ENCODE peak calls at places on chromosomes 7 and 10, in six cellular contexts. One of them, this sample, is unnamed.

GRCh38 chr10:106547047-106547635 is 617.4 kb downstream of the SORCS1 start:
- DNase-seq in left lobe of liver: no peak
- DNase-seq in RWPE1: no peak
- DNase-seq in activated naive CD4-positive, alpha-beta T cell treated with anti-CD3 and anti-CD28 coated beads, Interleukin-2, amount 10 ng/mL, durations not matched to agents 7 days and 5 days: no peak
- DNase-seq in stimulated activated CD4-positive, alpha-beta T cell treated with anti-CD3 and anti-CD28 coated beads, Interleukin-2, amount 100 ng/mL, for 48 hours: no peak
- DNase-seq in mesothelial cell of epicardium: no peak
- DNase-seq in this sample: no peak

GRCh38 chr10:16910795-16911164 is 93.6 kb upstream of the RSU1 start:
- DNase-seq in left lobe of liver: no peak
- DNase-seq in RWPE1: no peak
- DNase-seq in activated naive CD4-positive, alpha-beta T cell treated with anti-CD3 and anti-CD28 coated beads, Interleukin-2, amount 10 ng/mL, durations not matched to agents 7 days and 5 days: no peak
- DNase-seq in stimulated activated CD4-positive, alpha-beta T cell treated with anti-CD3 and anti-CD28 coated beads, Interleukin-2, amount 100 ng/mL, for 48 hours: no peak
- DNase-seq in mesothelial cell of epicardium: no peak
- DNase-seq in this sample: no peak

GRCh38 chr7:1050956-1051690 is 6.8 kb downstream of the GPR146 start:
- DNase-seq in left lobe of liver: no peak
- DNase-seq in RWPE1: no peak
- DNase-seq in activated naive CD4-positive, alpha-beta T cell treated with anti-CD3 and anti-CD28 coated beads, Interleukin-2, amount 10 ng/mL, durations not matched to agents 7 days and 5 days: no peak
- DNase-seq in stimulated activated CD4-positive, alpha-beta T cell treated with anti-CD3 and anti-CD28 coated beads, Interleukin-2, amount 100 ng/mL, for 48 hours: no peak
- DNase-seq in mesothelial cell of epicardium: no peak
- DNase-seq in this sample: no peak

GRCh38 chr10:48551796-48552591 is 52.9 kb downstream of the ARHGAP22 start:
- DNase-seq in left lobe of liver: no peak
- DNase-seq in RWPE1: peak; percentile 64
- DNase-seq in activated naive CD4-positive, alpha-beta T cell treated with anti-CD3 and anti-CD28 coated beads, Interleukin-2, amount 10 ng/mL, durations not matched to agents 7 days and 5 days: peak; percentile 43
- DNase-seq in stimulated activated CD4-positive, alpha-beta T cell treated with anti-CD3 and anti-CD28 coated beads, Interleukin-2, amount 100 ng/mL, for 48 hours: peak; percentile 6
- DNase-seq in mesothelial cell of epicardium: no peak
- DNase-seq in this sample: no peak

GRCh38 chr7:90210475-90210874 is 1.1 kb upstream of the STEAP2 start:
- DNase-seq in left lobe of liver: no peak
- DNase-seq in RWPE1: no peak
- DNase-seq in activated naive CD4-positive, alpha-beta T cell treated with anti-CD3 and anti-CD28 coated beads, Interleukin-2, amount 10 ng/mL, durations not matched to agents 7 days and 5 days: no peak
- DNase-seq in stimulated activated CD4-positive, alpha-beta T cell treated with anti-CD3 and anti-CD28 coated beads, Interleukin-2, amount 100 ng/mL, for 48 hours: no peak
- DNase-seq in mesothelial cell of epicardium: no peak
- DNase-seq in this sample: no peak

GRCh38 chr7:137871173-137871915 is 24.6 kb upstream of the DGKI start:
- DNase-seq in left lobe of liver: no peak
- DNase-seq in RWPE1: no peak
- DNase-seq in activated naive CD4-positive, alpha-beta T cell treated with anti-CD3 and anti-CD28 coated beads, Interleukin-2, amount 10 ng/mL, durations not matched to agents 7 days and 5 days: no peak
- DNase-seq in stimulated activated CD4-positive, alpha-beta T cell treated with anti-CD3 and anti-CD28 coated beads, Interleukin-2, amount 100 ng/mL, for 48 hours: no peak
- DNase-seq in mesothelial cell of epicardium: no peak
- DNase-seq in this sample: no peak

GRCh38 chr10:86665868-86666267 is 2.4 kb upstream of the LDB3 start:
- DNase-seq in left lobe of liver: no peak
- DNase-seq in RWPE1: no peak
- DNase-seq in activated naive CD4-positive, alpha-beta T cell treated with anti-CD3 and anti-CD28 coated beads, Interleukin-2, amount 10 ng/mL, durations not matched to agents 7 days and 5 days: no peak
- DNase-seq in stimulated activated CD4-positive, alpha-beta T cell treated with anti-CD3 and anti-CD28 coated beads, Interleukin-2, amount 100 ng/mL, for 48 hours: no peak
- DNase-seq in mesothelial cell of epicardium: no peak
- DNase-seq in this sample: no peak

GRCh38 chr10:23604613-23605012 is 165.7 kb downstream of the OTUD1 start:
- DNase-seq in left lobe of liver: no peak
- DNase-seq in RWPE1: no peak
- DNase-seq in activated naive CD4-positive, alpha-beta T cell treated with anti-CD3 and anti-CD28 coated beads, Interleukin-2, amount 10 ng/mL, durations not matched to agents 7 days and 5 days: no peak
- DNase-seq in stimulated activated CD4-positive, alpha-beta T cell treated with anti-CD3 and anti-CD28 coated beads, Interleukin-2, amount 100 ng/mL, for 48 hours: no peak
- DNase-seq in mesothelial cell of epicardium: no peak
- DNase-seq in this sample: no peak

GRCh38 chr10:132885451-132886210 is 56.7 kb downstream of the CFAP46 start:
- DNase-seq in left lobe of liver: no peak
- DNase-seq in RWPE1: no peak
- DNase-seq in activated naive CD4-positive, alpha-beta T cell treated with anti-CD3 and anti-CD28 coated beads, Interleukin-2, amount 10 ng/mL, durations not matched to agents 7 days and 5 days: peak; percentile 15
- DNase-seq in stimulated activated CD4-positive, alpha-beta T cell treated with anti-CD3 and anti-CD28 coated beads, Interleukin-2, amount 100 ng/mL, for 48 hours: no peak
- DNase-seq in mesothelial cell of epicardium: peak; percentile 17
- DNase-seq in this sample: peak; percentile 61

GRCh38 chr10:43867667-43868361 is 219.1 kb upstream of the ZNF32 start:
- DNase-seq in left lobe of liver: no peak
- DNase-seq in RWPE1: peak; percentile 12
- DNase-seq in activated naive CD4-positive, alpha-beta T cell treated with anti-CD3 and anti-CD28 coated beads, Interleukin-2, amount 10 ng/mL, durations not matched to agents 7 days and 5 days: no peak
- DNase-seq in stimulated activated CD4-positive, alpha-beta T cell treated with anti-CD3 and anti-CD28 coated beads, Interleukin-2, amount 100 ng/mL, for 48 hours: no peak
- DNase-seq in mesothelial cell of epicardium: no peak
- DNase-seq in this sample: no peak

GRCh38 chr10:61757525-61758397 is 95.0 kb downstream of the CABCOCO1 start:
- DNase-seq in left lobe of liver: no peak
- DNase-seq in RWPE1: no peak
- DNase-seq in activated naive CD4-positive, alpha-beta T cell treated with anti-CD3 and anti-CD28 coated beads, Interleukin-2, amount 10 ng/mL, durations not matched to agents 7 days and 5 days: no peak
- DNase-seq in stimulated activated CD4-positive, alpha-beta T cell treated with anti-CD3 and anti-CD28 coated beads, Interleukin-2, amount 100 ng/mL, for 48 hours: no peak
- DNase-seq in mesothelial cell of epicardium: no peak
- DNase-seq in this sample: no peak

GRCh38 chr10:109875828-109876821 is 47.2 kb downstream of the XPNPEP1 start:
- DNase-seq in left lobe of liver: no peak
- DNase-seq in RWPE1: no peak
- DNase-seq in activated naive CD4-positive, alpha-beta T cell treated with anti-CD3 and anti-CD28 coated beads, Interleukin-2, amount 10 ng/mL, durations not matched to agents 7 days and 5 days: no peak
- DNase-seq in stimulated activated CD4-positive, alpha-beta T cell treated with anti-CD3 and anti-CD28 coated beads, Interleukin-2, amount 100 ng/mL, for 48 hours: no peak
- DNase-seq in mesothelial cell of epicardium: no peak
- DNase-seq in this sample: no peak

GRCh38 chr10:116687633-116688032 is 54.7 kb downstream of the HSPA12A start:
- DNase-seq in left lobe of liver: no peak
- DNase-seq in RWPE1: no peak
- DNase-seq in activated naive CD4-positive, alpha-beta T cell treated with anti-CD3 and anti-CD28 coated beads, Interleukin-2, amount 10 ng/mL, durations not matched to agents 7 days and 5 days: no peak
- DNase-seq in stimulated activated CD4-positive, alpha-beta T cell treated with anti-CD3 and anti-CD28 coated beads, Interleukin-2, amount 100 ng/mL, for 48 hours: no peak
- DNase-seq in mesothelial cell of epicardium: no peak
- DNase-seq in this sample: no peak

GRCh38 chr7:17599733-17600685 is 301.6 kb downstream of the AHR start:
- DNase-seq in left lobe of liver: no peak
- DNase-seq in RWPE1: peak; percentile 93
- DNase-seq in activated naive CD4-positive, alpha-beta T cell treated with anti-CD3 and anti-CD28 coated beads, Interleukin-2, amount 10 ng/mL, durations not matched to agents 7 days and 5 days: no peak
- DNase-seq in stimulated activated CD4-positive, alpha-beta T cell treated with anti-CD3 and anti-CD28 coated beads, Interleukin-2, amount 100 ng/mL, for 48 hours: no peak
- DNase-seq in mesothelial cell of epicardium: no peak
- DNase-seq in this sample: no peak

GRCh38 chr10:76302936-76303656 is 871.7 kb downstream of the LRMDA start:
- DNase-seq in left lobe of liver: no peak
- DNase-seq in RWPE1: no peak
- DNase-seq in activated naive CD4-positive, alpha-beta T cell treated with anti-CD3 and anti-CD28 coated beads, Interleukin-2, amount 10 ng/mL, durations not matched to agents 7 days and 5 days: no peak
- DNase-seq in stimulated activated CD4-positive, alpha-beta T cell treated with anti-CD3 and anti-CD28 coated beads, Interleukin-2, amount 100 ng/mL, for 48 hours: no peak
- DNase-seq in mesothelial cell of epicardium: no peak
- DNase-seq in this sample: no peak

GRCh38 chr7:73682745-73683055 is 553 bp downstream of the DNAJC30 start:
- DNase-seq in left lobe of liver: no peak
- DNase-seq in RWPE1: no peak
- DNase-seq in activated naive CD4-positive, alpha-beta T cell treated with anti-CD3 and anti-CD28 coated beads, Interleukin-2, amount 10 ng/mL, durations not matched to agents 7 days and 5 days: no peak
- DNase-seq in stimulated activated CD4-positive, alpha-beta T cell treated with anti-CD3 and anti-CD28 coated beads, Interleukin-2, amount 100 ng/mL, for 48 hours: no peak
- DNase-seq in mesothelial cell of epicardium: no peak
- DNase-seq in this sample: no peak

GRCh38 chr7:68276725-68277124 is 1280.1 kb downstream of the TYW1 start:
- DNase-seq in left lobe of liver: no peak
- DNase-seq in RWPE1: no peak
- DNase-seq in activated naive CD4-positive, alpha-beta T cell treated with anti-CD3 and anti-CD28 coated beads, Interleukin-2, amount 10 ng/mL, durations not matched to agents 7 days and 5 days: no peak
- DNase-seq in stimulated activated CD4-positive, alpha-beta T cell treated with anti-CD3 and anti-CD28 coated beads, Interleukin-2, amount 100 ng/mL, for 48 hours: no peak
- DNase-seq in mesothelial cell of epicardium: no peak
- DNase-seq in this sample: no peak

GRCh38 chr7:16261100-16261499 is 160.2 kb downstream of the CRPPA start:
- DNase-seq in left lobe of liver: no peak
- DNase-seq in RWPE1: no peak
- DNase-seq in activated naive CD4-positive, alpha-beta T cell treated with anti-CD3 and anti-CD28 coated beads, Interleukin-2, amount 10 ng/mL, durations not matched to agents 7 days and 5 days: no peak
- DNase-seq in stimulated activated CD4-positive, alpha-beta T cell treated with anti-CD3 and anti-CD28 coated beads, Interleukin-2, amount 100 ng/mL, for 48 hours: no peak
- DNase-seq in mesothelial cell of epicardium: no peak
- DNase-seq in this sample: no peak

GRCh38 chr7:79692015-79692414 is 238.5 kb upstream of the MAGI2 start:
- DNase-seq in left lobe of liver: no peak
- DNase-seq in RWPE1: peak; percentile 49
- DNase-seq in activated naive CD4-positive, alpha-beta T cell treated with anti-CD3 and anti-CD28 coated beads, Interleukin-2, amount 10 ng/mL, durations not matched to agents 7 days and 5 days: no peak
- DNase-seq in stimulated activated CD4-positive, alpha-beta T cell treated with anti-CD3 and anti-CD28 coated beads, Interleukin-2, amount 100 ng/mL, for 48 hours: no peak
- DNase-seq in mesothelial cell of epicardium: no peak
- DNase-seq in this sample: no peak

GRCh38 chr10:63286340-63286739 is 153.2 kb downstream of the NRBF2 start:
- DNase-seq in left lobe of liver: no peak
- DNase-seq in RWPE1: no peak
- DNase-seq in activated naive CD4-positive, alpha-beta T cell treated with anti-CD3 and anti-CD28 coated beads, Interleukin-2, amount 10 ng/mL, durations not matched to agents 7 days and 5 days: no peak
- DNase-seq in stimulated activated CD4-positive, alpha-beta T cell treated with anti-CD3 and anti-CD28 coated beads, Interleukin-2, amount 100 ng/mL, for 48 hours: no peak
- DNase-seq in mesothelial cell of epicardium: no peak
- DNase-seq in this sample: no peak

GRCh38 chr7:2066251-2066919 is 166.4 kb downstream of the MAD1L1 start:
- DNase-seq in left lobe of liver: no peak
- DNase-seq in RWPE1: no peak
- DNase-seq in activated naive CD4-positive, alpha-beta T cell treated with anti-CD3 and anti-CD28 coated beads, Interleukin-2, amount 10 ng/mL, durations not matched to agents 7 days and 5 days: peak; percentile 71
- DNase-seq in stimulated activated CD4-positive, alpha-beta T cell treated with anti-CD3 and anti-CD28 coated beads, Interleukin-2, amount 100 ng/mL, for 48 hours: peak; percentile 2
- DNase-seq in mesothelial cell of epicardium: no peak
- DNase-seq in this sample: no peak

GRCh38 chr10:122112021-122112616 is 123.2 kb downstream of the TACC2 start:
- DNase-seq in left lobe of liver: peak; percentile 47
- DNase-seq in RWPE1: no peak
- DNase-seq in activated naive CD4-positive, alpha-beta T cell treated with anti-CD3 and anti-CD28 coated beads, Interleukin-2, amount 10 ng/mL, durations not matched to agents 7 days and 5 days: no peak
- DNase-seq in stimulated activated CD4-positive, alpha-beta T cell treated with anti-CD3 and anti-CD28 coated beads, Interleukin-2, amount 100 ng/mL, for 48 hours: no peak
- DNase-seq in mesothelial cell of epicardium: no peak
- DNase-seq in this sample: no peak

GRCh38 chr7:45061807-45062206 is 27.0 kb downstream of the NACAD start:
- DNase-seq in left lobe of liver: no peak
- DNase-seq in RWPE1: no peak
- DNase-seq in activated naive CD4-positive, alpha-beta T cell treated with anti-CD3 and anti-CD28 coated beads, Interleukin-2, amount 10 ng/mL, durations not matched to agents 7 days and 5 days: no peak
- DNase-seq in stimulated activated CD4-positive, alpha-beta T cell treated with anti-CD3 and anti-CD28 coated beads, Interleukin-2, amount 100 ng/mL, for 48 hours: no peak
- DNase-seq in mesothelial cell of epicardium: no peak
- DNase-seq in this sample: no peak

GRCh38 chr10:1400129-1400865 is 337.0 kb downstream of the ADARB2 start:
- DNase-seq in left lobe of liver: peak; percentile 28
- DNase-seq in RWPE1: no peak
- DNase-seq in activated naive CD4-positive, alpha-beta T cell treated with anti-CD3 and anti-CD28 coated beads, Interleukin-2, amount 10 ng/mL, durations not matched to agents 7 days and 5 days: no peak
- DNase-seq in stimulated activated CD4-positive, alpha-beta T cell treated with anti-CD3 and anti-CD28 coated beads, Interleukin-2, amount 100 ng/mL, for 48 hours: no peak
- DNase-seq in mesothelial cell of epicardium: no peak
- DNase-seq in this sample: no peak

GRCh38 chr10:14727389-14727918 is 47.2 kb downstream of the FAM107B start:
- DNase-seq in left lobe of liver: no peak
- DNase-seq in RWPE1: no peak
- DNase-seq in activated naive CD4-positive, alpha-beta T cell treated with anti-CD3 and anti-CD28 coated beads, Interleukin-2, amount 10 ng/mL, durations not matched to agents 7 days and 5 days: no peak
- DNase-seq in stimulated activated CD4-positive, alpha-beta T cell treated with anti-CD3 and anti-CD28 coated beads, Interleukin-2, amount 100 ng/mL, for 48 hours: no peak
- DNase-seq in mesothelial cell of epicardium: no peak
- DNase-seq in this sample: no peak

GRCh38 chr7:102331536-102332275 is 24.5 kb downstream of the SPDYE6 start:
- DNase-seq in left lobe of liver: no peak
- DNase-seq in RWPE1: no peak
- DNase-seq in activated naive CD4-positive, alpha-beta T cell treated with anti-CD3 and anti-CD28 coated beads, Interleukin-2, amount 10 ng/mL, durations not matched to agents 7 days and 5 days: no peak
- DNase-seq in stimulated activated CD4-positive, alpha-beta T cell treated with anti-CD3 and anti-CD28 coated beads, Interleukin-2, amount 100 ng/mL, for 48 hours: no peak
- DNase-seq in mesothelial cell of epicardium: no peak
- DNase-seq in this sample: no peak

GRCh38 chr10:133329401-133330202 is 7.1 kb downstream of the CALY start:
- DNase-seq in left lobe of liver: peak; percentile 85
- DNase-seq in RWPE1: peak; percentile 79
- DNase-seq in activated naive CD4-positive, alpha-beta T cell treated with anti-CD3 and anti-CD28 coated beads, Interleukin-2, amount 10 ng/mL, durations not matched to agents 7 days and 5 days: peak; percentile 90
- DNase-seq in stimulated activated CD4-positive, alpha-beta T cell treated with anti-CD3 and anti-CD28 coated beads, Interleukin-2, amount 100 ng/mL, for 48 hours: peak; percentile 89
- DNase-seq in mesothelial cell of epicardium: peak; percentile 84
- DNase-seq in this sample: peak; percentile 92

GRCh38 chr7:150787321-150788281 is 12.6 kb downstream of the TMEM176B start:
- DNase-seq in left lobe of liver: no peak
- DNase-seq in RWPE1: no peak
- DNase-seq in activated naive CD4-positive, alpha-beta T cell treated with anti-CD3 and anti-CD28 coated beads, Interleukin-2, amount 10 ng/mL, durations not matched to agents 7 days and 5 days: no peak
- DNase-seq in stimulated activated CD4-positive, alpha-beta T cell treated with anti-CD3 and anti-CD28 coated beads, Interleukin-2, amount 100 ng/mL, for 48 hours: no peak
- DNase-seq in mesothelial cell of epicardium: no peak
- DNase-seq in this sample: no peak

GRCh38 chr10:32073128-32073527 is 16.9 kb upstream of the KIF5B start:
- DNase-seq in left lobe of liver: no peak
- DNase-seq in RWPE1: no peak
- DNase-seq in activated naive CD4-positive, alpha-beta T cell treated with anti-CD3 and anti-CD28 coated beads, Interleukin-2, amount 10 ng/mL, durations not matched to agents 7 days and 5 days: no peak
- DNase-seq in stimulated activated CD4-positive, alpha-beta T cell treated with anti-CD3 and anti-CD28 coated beads, Interleukin-2, amount 100 ng/mL, for 48 hours: no peak
- DNase-seq in mesothelial cell of epicardium: no peak
- DNase-seq in this sample: no peak

GRCh38 chr7:67604461-67605386 is 608.1 kb downstream of the TYW1 start:
- DNase-seq in left lobe of liver: no peak
- DNase-seq in RWPE1: no peak
- DNase-seq in activated naive CD4-positive, alpha-beta T cell treated with anti-CD3 and anti-CD28 coated beads, Interleukin-2, amount 10 ng/mL, durations not matched to agents 7 days and 5 days: no peak
- DNase-seq in stimulated activated CD4-positive, alpha-beta T cell treated with anti-CD3 and anti-CD28 coated beads, Interleukin-2, amount 100 ng/mL, for 48 hours: no peak
- DNase-seq in mesothelial cell of epicardium: no peak
- DNase-seq in this sample: no peak

GRCh38 chr7:44194069-44194468 is 4.8 kb upstream of the GCK start:
- DNase-seq in left lobe of liver: no peak
- DNase-seq in RWPE1: no peak
- DNase-seq in activated naive CD4-positive, alpha-beta T cell treated with anti-CD3 and anti-CD28 coated beads, Interleukin-2, amount 10 ng/mL, durations not matched to agents 7 days and 5 days: no peak
- DNase-seq in stimulated activated CD4-positive, alpha-beta T cell treated with anti-CD3 and anti-CD28 coated beads, Interleukin-2, amount 100 ng/mL, for 48 hours: peak; percentile 9
- DNase-seq in mesothelial cell of epicardium: no peak
- DNase-seq in this sample: no peak

GRCh38 chr7:107080099-107080505 is 35.6 kb downstream of the PRKAR2B start:
- DNase-seq in left lobe of liver: no peak
- DNase-seq in RWPE1: no peak
- DNase-seq in activated naive CD4-positive, alpha-beta T cell treated with anti-CD3 and anti-CD28 coated beads, Interleukin-2, amount 10 ng/mL, durations not matched to agents 7 days and 5 days: no peak
- DNase-seq in stimulated activated CD4-positive, alpha-beta T cell treated with anti-CD3 and anti-CD28 coated beads, Interleukin-2, amount 100 ng/mL, for 48 hours: no peak
- DNase-seq in mesothelial cell of epicardium: no peak
- DNase-seq in this sample: no peak

GRCh38 chr7:78151229-78151628 is 352.7 kb downstream of the PHTF2 start:
- DNase-seq in left lobe of liver: no peak
- DNase-seq in RWPE1: no peak
- DNase-seq in activated naive CD4-positive, alpha-beta T cell treated with anti-CD3 and anti-CD28 coated beads, Interleukin-2, amount 10 ng/mL, durations not matched to agents 7 days and 5 days: no peak
- DNase-seq in stimulated activated CD4-positive, alpha-beta T cell treated with anti-CD3 and anti-CD28 coated beads, Interleukin-2, amount 100 ng/mL, for 48 hours: no peak
- DNase-seq in mesothelial cell of epicardium: no peak
- DNase-seq in this sample: no peak

GRCh38 chr7:151313857-151314256 is 27.8 kb upstream of the NUB1 start:
- DNase-seq in left lobe of liver: peak; percentile 44
- DNase-seq in RWPE1: no peak
- DNase-seq in activated naive CD4-positive, alpha-beta T cell treated with anti-CD3 and anti-CD28 coated beads, Interleukin-2, amount 10 ng/mL, durations not matched to agents 7 days and 5 days: peak; percentile 25
- DNase-seq in stimulated activated CD4-positive, alpha-beta T cell treated with anti-CD3 and anti-CD28 coated beads, Interleukin-2, amount 100 ng/mL, for 48 hours: no peak
- DNase-seq in mesothelial cell of epicardium: no peak
- DNase-seq in this sample: no peak

GRCh38 chr10:62063795-62064472 is 162.4 kb downstream of the ARID5B start:
- DNase-seq in left lobe of liver: no peak
- DNase-seq in RWPE1: no peak
- DNase-seq in activated naive CD4-positive, alpha-beta T cell treated with anti-CD3 and anti-CD28 coated beads, Interleukin-2, amount 10 ng/mL, durations not matched to agents 7 days and 5 days: no peak
- DNase-seq in stimulated activated CD4-positive, alpha-beta T cell treated with anti-CD3 and anti-CD28 coated beads, Interleukin-2, amount 100 ng/mL, for 48 hours: no peak
- DNase-seq in mesothelial cell of epicardium: no peak
- DNase-seq in this sample: no peak

GRCh38 chr7:156616269-156617202 is 24.0 kb upstream of the RNF32 start:
- DNase-seq in left lobe of liver: peak; percentile 78
- DNase-seq in RWPE1: no peak
- DNase-seq in activated naive CD4-positive, alpha-beta T cell treated with anti-CD3 and anti-CD28 coated beads, Interleukin-2, amount 10 ng/mL, durations not matched to agents 7 days and 5 days: no peak
- DNase-seq in stimulated activated CD4-positive, alpha-beta T cell treated with anti-CD3 and anti-CD28 coated beads, Interleukin-2, amount 100 ng/mL, for 48 hours: no peak
- DNase-seq in mesothelial cell of epicardium: no peak
- DNase-seq in this sample: no peak

GRCh38 chr10:25493122-25493893 is 318.5 kb downstream of the GPR158 start:
- DNase-seq in left lobe of liver: no peak
- DNase-seq in RWPE1: peak; percentile 74
- DNase-seq in activated naive CD4-positive, alpha-beta T cell treated with anti-CD3 and anti-CD28 coated beads, Interleukin-2, amount 10 ng/mL, durations not matched to agents 7 days and 5 days: no peak
- DNase-seq in stimulated activated CD4-positive, alpha-beta T cell treated with anti-CD3 and anti-CD28 coated beads, Interleukin-2, amount 100 ng/mL, for 48 hours: no peak
- DNase-seq in mesothelial cell of epicardium: no peak
- DNase-seq in this sample: no peak

GRCh38 chr7:53214463-53214862 is 179.0 kb downstream of the POM121L12 start:
- DNase-seq in left lobe of liver: no peak
- DNase-seq in RWPE1: no peak
- DNase-seq in activated naive CD4-positive, alpha-beta T cell treated with anti-CD3 and anti-CD28 coated beads, Interleukin-2, amount 10 ng/mL, durations not matched to agents 7 days and 5 days: no peak
- DNase-seq in stimulated activated CD4-positive, alpha-beta T cell treated with anti-CD3 and anti-CD28 coated beads, Interleukin-2, amount 100 ng/mL, for 48 hours: no peak
- DNase-seq in mesothelial cell of epicardium: no peak
- DNase-seq in this sample: no peak